ENCODE peak calls at places on chromosomes 2 and 18, in six cellular contexts. L, H, E, M, Y and V are unnamed samples.

GRCh38 chr18:26965206-26965605 is 99.7 kb upstream of the AQP4 start:
- DNase-seq in M (no peak), L (peak), Y (no peak), H (no peak), E (no peak), V (no peak)

GRCh38 chr2:73418343-73418742 is 32.7 kb downstream of the ALMS1 start:
- DNase-seq in H (no peak), M (no peak), E (peak), L (peak), Y (no peak), V (peak)

GRCh38 chr2:121816797-121817196 is 61.3 kb downstream of the TSN start:
- DNase-seq in L (no peak), H (no peak), E (no peak), Y (no peak), M (peak), V (no peak)

GRCh38 chr18:39913790-39914366 is 2041.2 kb upstream of the PIK3C3 start:
- DNase-seq in H (no peak), L (no peak), Y (no peak), M (no peak), E (no peak), V (no peak)

GRCh38 chr2:118443596-118443995 is 355.3 kb downstream of the INSIG2 start:
- DNase-seq in Y (peak), M (no peak), H (no peak), E (no peak), L (no peak), V (no peak)

GRCh38 chr2:241771286-241772062 is 5.1 kb upstream of the GAL3ST2 start:
- DNase-seq in Y (no peak), E (peak), L (peak), H (peak), M (peak), V (peak)

GRCh38 chr2:27087823-27088410 is 1.3 kb downstream of the KHK start:
- DNase-seq in H (no peak), M (no peak), Y (no peak), L (no peak), E (no peak), V (no peak)

GRCh38 chr2:43274055-43274454 is 47.6 kb upstream of the ZFP36L2 start:
- DNase-seq in Y (no peak), E (peak), M (no peak), L (no peak), H (no peak), V (no peak)

GRCh38 chr2:237041231-237041630 is 44.5 kb upstream of the COPS8 start:
- DNase-seq in H (no peak), L (peak), E (no peak), Y (no peak), M (no peak), V (no peak)

GRCh38 chr2:46644690-46645385 is 165.5 kb downstream of the TMEM247 start:
- DNase-seq in L (no peak), E (no peak), Y (peak), M (no peak), H (no peak), V (no peak)

GRCh38 chr18:36762074-36762473 is 66.7 kb downstream of the TPGS2 start:
- DNase-seq in Y (no peak), M (no peak), E (peak), L (no peak), H (no peak), V (no peak)

GRCh38 chr2:38230756-38231155 is 146.3 kb downstream of the ATL2 start:
- DNase-seq in M (no peak), Y (no peak), L (no peak), H (no peak), E (no peak), V (no peak)

GRCh38 chr2:109690822-109691541 is 76.8 kb downstream of the SOWAHC start:
- DNase-seq in L (peak), E (no peak), M (no peak), H (no peak), Y (no peak), V (peak)

GRCh38 chr2:236507393-236508085 is 62.1 kb upstream of the ACKR3 start:
- DNase-seq in E (no peak), L (peak), Y (no peak), M (peak), H (peak), V (peak)

GRCh38 chr2:150507071-150507470 is 19.6 kb upstream of the RND3 start:
- DNase-seq in E (no peak), H (no peak), Y (no peak), M (no peak), L (no peak), V (no peak)

GRCh38 chr2:127506502-127506901 is 19.8 kb downstream of the IWS1 start:
- DNase-seq in H (no peak), Y (no peak), M (no peak), E (no peak), L (no peak), V (no peak)

GRCh38 chr18:44715245-44715644 is 34.6 kb downstream of the SETBP1 start:
- DNase-seq in E (peak), H (no peak), M (no peak), Y (no peak), L (no peak), V (no peak)

GRCh38 chr18:267380-267687 is 513 bp downstream of the THOC1 start:
- DNase-seq in L (peak), M (no peak), Y (peak), H (no peak), E (peak), V (no peak)

GRCh38 chr2:134392689-134393476 is 139.0 kb downstream of the MGAT5 start:
- DNase-seq in M (peak), H (peak), E (no peak), L (peak), Y (no peak), V (no peak)

GRCh38 chr2:215860076-215860475 is 153.3 kb downstream of the MREG start:
- DNase-seq in M (no peak), E (no peak), H (no peak), L (no peak), Y (no peak), V (no peak)

GRCh38 chr2:237731663-237732062 is 66.9 kb upstream of the RBM44 start:
- DNase-seq in E (peak), L (no peak), H (no peak), M (no peak), Y (peak), V (peak)

GRCh38 chr2:165467921-165468320 is 1.6 kb upstream of the CSRNP3 start:
- DNase-seq in Y (no peak), E (no peak), L (no peak), H (no peak), M (no peak), V (no peak)

GRCh38 chr2:21161122-21161521 is 37.4 kb downstream of the TDRD15 start:
- DNase-seq in E (no peak), M (no peak), Y (no peak), H (no peak), L (no peak), V (no peak)

GRCh38 chr2:26617259-26618083 is 23.7 kb downstream of the CIB4 start:
- DNase-seq in Y (no peak), H (no peak), E (no peak), M (no peak), L (no peak), V (no peak)

GRCh38 chr2:80259292-80259691 is 45.3 kb downstream of the LRRTM1 start:
- DNase-seq in E (no peak), H (no peak), L (no peak), M (no peak), Y (no peak), V (no peak)

GRCh38 chr2:110858135-110858737 is 125.9 kb downstream of the ACOXL start:
- DNase-seq in Y (no peak), E (no peak), H (peak), L (no peak), M (no peak), V (no peak)

GRCh38 chr2:29747786-29748470 is 173.5 kb downstream of the ALK start:
- DNase-seq in Y (peak), M (no peak), L (no peak), H (no peak), E (peak), V (no peak)

GRCh38 chr18:49052891-49053644 is 102.3 kb upstream of the SMAD7 start:
- DNase-seq in H (no peak), L (no peak), E (peak), M (no peak), Y (no peak), V (no peak)

GRCh38 chr2:34365512-34365911 is 766.4 kb upstream of the FAM98A start:
- DNase-seq in L (no peak), E (no peak), Y (no peak), H (no peak), M (no peak), V (no peak)

DNA sequence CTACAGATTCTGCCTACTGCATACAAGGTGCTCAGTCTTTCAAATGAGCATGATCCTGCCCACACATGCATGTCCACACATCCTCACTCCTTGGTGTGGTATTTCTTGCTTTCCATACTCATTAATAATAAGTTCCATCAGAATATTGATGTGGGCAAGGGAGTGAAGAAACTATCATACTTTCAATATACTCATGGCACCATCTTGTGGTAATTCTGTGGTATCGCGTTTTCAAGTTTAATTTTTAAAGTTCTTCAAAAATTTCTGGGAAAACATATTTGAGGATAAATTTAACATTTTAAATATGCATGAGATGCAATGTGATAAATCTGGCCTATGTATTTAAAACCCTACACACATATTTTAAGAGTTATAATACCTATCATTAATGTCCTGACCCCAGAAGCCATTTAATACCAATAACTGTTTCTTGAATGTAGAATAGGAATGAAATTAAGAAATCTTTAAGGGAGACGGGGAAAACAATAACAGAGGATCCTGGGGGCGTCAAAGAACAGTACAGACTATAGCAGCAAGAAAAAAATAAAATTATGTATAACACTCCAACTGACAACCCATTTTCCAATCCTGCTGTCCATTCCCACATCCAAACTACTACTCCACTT is 110.1 kb downstream of the ZNF385B start:
- DNase-seq in M (no peak), Y (peak), L (no peak), H (no peak), E (no peak), V (no peak)
- TF ChIP-seq CTCF in M (peak), Y (peak), L (peak), H (peak), E (peak), V (peak)

GRCh38 chr2:44579837-44580230 is 218.1 kb downstream of the CAMKMT start:
- DNase-seq in Y (no peak), E (no peak), H (no peak), L (no peak), M (no peak), V (no peak)

GRCh38 chr2:44580875-44581515 is 219.2 kb downstream of the CAMKMT start:
- DNase-seq in M (no peak), L (no peak), H (no peak), Y (no peak), E (no peak), V (no peak)

GRCh38 chr2:44579136-44579836 is 217.5 kb downstream of the CAMKMT start:
- DNase-seq in E (no peak), L (no peak), Y (no peak), M (no peak), H (no peak), V (no peak)

GRCh38 chr2:44582363-44583008 is 220.7 kb downstream of the CAMKMT start:
- DNase-seq in Y (no peak), M (no peak), L (no peak), E (peak), H (no peak), V (no peak)

DNA sequence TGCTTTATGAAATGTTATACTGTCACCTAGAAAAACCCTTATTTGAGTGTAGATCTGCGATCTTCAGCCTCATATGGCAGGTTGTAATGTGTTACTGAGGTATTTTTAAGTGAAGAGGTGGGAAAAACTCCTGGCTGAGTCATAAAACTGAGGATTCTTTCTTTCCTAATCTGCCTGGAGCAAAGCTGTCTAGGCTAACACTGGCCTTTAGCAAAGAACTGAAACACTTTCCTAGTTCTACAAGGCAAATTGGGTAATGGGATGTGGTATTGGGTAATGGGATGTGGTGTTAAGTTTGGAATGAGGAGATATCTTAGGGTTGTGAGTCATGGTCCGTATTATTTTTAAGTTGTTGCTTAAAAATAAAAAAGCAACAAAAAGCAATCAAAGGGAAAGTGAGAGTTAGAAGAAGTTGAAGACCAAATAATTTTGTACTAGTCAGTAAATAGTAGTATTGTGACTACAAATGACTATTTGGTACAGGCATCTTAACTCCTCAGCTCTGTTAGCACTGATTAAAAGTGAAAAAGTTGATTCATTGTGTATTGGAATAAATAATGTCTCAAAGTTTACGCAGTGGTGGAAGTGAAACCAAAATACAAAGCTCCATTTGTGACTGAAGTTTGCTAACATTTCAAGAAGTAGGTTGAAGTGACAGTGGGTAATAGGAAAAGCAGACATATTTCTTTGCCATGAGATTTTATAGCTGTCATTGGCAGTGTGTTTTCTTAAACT is 216.8 kb downstream of the CAMKMT start:
- DNase-seq in H (no peak), M (no peak), L (no peak), Y (no peak), E (no peak), V (no peak)
- H3K27ac ChIP-seq in H (no peak), M (no peak), L (no peak), Y (no peak), E (no peak), V (peak)

GRCh38 chr18:31206787-31207381 is 44.2 kb upstream of the DSC1 start:
- DNase-seq in Y (peak), H (peak), L (peak), E (peak), M (peak), V (peak)
- TF ChIP-seq CTCF in Y (no peak), H (no peak), L (no peak), E (no peak), M (no peak), V (no peak)

GRCh38 chr2:191245046-191245868 is at the start of gene MYO1B:
- DNase-seq in M (peak), H (peak), Y (peak), E (peak), L (peak), V (no peak)

GRCh38 chr2:191245869-191246531 is 796 bp downstream of the MYO1B start:
- DNase-seq in Y (peak), E (peak), M (peak), H (peak), L (peak), V (peak)

GRCh38 chr2:191243154-191243553 is 2.0 kb upstream of the MYO1B start:
- DNase-seq in H (no peak), Y (no peak), M (no peak), E (no peak), L (no peak), V (no peak)

GRCh38 chr2:191246820-191247380 is 1.7 kb downstream of the MYO1B start:
- DNase-seq in L (no peak), M (no peak), E (no peak), Y (no peak), H (no peak), V (no peak)

GRCh38 chr2:191244350-191244749 is 854 bp upstream of the MYO1B start:
- DNase-seq in E (no peak), H (no peak), L (no peak), Y (no peak), M (no peak), V (no peak)
- H3K27ac ChIP-seq in E (no peak), H (no peak), L (peak), Y (peak), M (no peak), V (no peak)